ENCODE peak calls at places on chromosomes 2 and 18, in four cellular contexts. F is OCI-LY7; L is dermis blood vessel endothelial cell; O is stimulated activated CD8-positive, alpha-beta memory T cell treated with anti-CD3 and anti-CD28 coated beads, Interleukin-12 subunit alpha, Interleukin-12 subunit beta, amount 100 ng/mL, for 4 hours. C is an unnamed sample.

GRCh38 chr2:108288534-108289106 is at the start of gene SULT1C2:
- DNase-seq in F (no peak), L (no peak), O (no peak), C (no peak)

GRCh38 chr18:27363918-27364317 is 178.8 kb upstream of the CHST9 start:
- DNase-seq in F (peak; percentile 4), L (no peak), O (no peak), C (peak; percentile 9)

GRCh38 chr2:186605041-186605440 is 15.2 kb downstream of the ITGAV start:
- DNase-seq in F (no peak), L (peak; percentile 88), O (no peak), C (no peak)

GRCh38 chr2:216648105-216648504 is 14.9 kb downstream of the IGFBP2 start:
- DNase-seq in F (no peak), L (peak; percentile 36), O (no peak), C (no peak)

GRCh38 chr2:74849228-74849892 is 15.4 kb downstream of the HK2 start:
- DNase-seq in F (peak; percentile 80), L (peak; percentile 36), O (no peak), C (peak; percentile 80)

GRCh38 chr2:97701851-97702465 is 11.4 kb upstream of the ZAP70 start:
- DNase-seq in F (no peak), L (no peak), O (no peak), C (no peak)

GRCh38 chr2:65607906-65608305 is 175.5 kb upstream of the SPRED2 start:
- DNase-seq in F (no peak), L (no peak), O (no peak), C (no peak)

GRCh38 chr2:112187805-112188596 is 49.8 kb downstream of the FBLN7 start:
- DNase-seq in F (peak; percentile 44), L (peak; percentile 82), O (peak; percentile 62), C (peak; percentile 88)

GRCh38 chr2:27792759-27793158 is 21.2 kb downstream of the MRPL33 start:
- DNase-seq in F (no peak), L (peak; percentile 61), O (no peak), C (no peak)

GRCh38 chr18:8802031-8802679 is 96.8 kb downstream of the MTCL1 start:
- DNase-seq in F (no peak), L (no peak), O (no peak), C (no peak)

GRCh38 chr18:10330428-10330827 is 124.0 kb upstream of the APCDD1 start:
- DNase-seq in F (no peak), L (no peak), O (no peak), C (no peak)

GRCh38 chr2:28300921-28301341 is 91.7 kb upstream of the FOSL2 start:
- DNase-seq in F (no peak), L (peak; percentile 18), O (no peak), C (no peak)

GRCh38 chr2:120371969-120372625 is 26.2 kb downstream of the INHBB start:
- DNase-seq in F (no peak), L (no peak), O (no peak), C (no peak)